ENCODE peak calls at places on chromosomes 16 and 17, in six cellular contexts. One of them, this sample, is unnamed. For H3K4me1, the result is how much of the 10 kb centered on the place peaks cover.

GRCh38 chr16:67240506-67240905 is 6.8 kb downstream of the FHOD1 start:
- DNase-seq in cardiac muscle cell: no peak
- DNase-seq in left ventricle myocardium inferior: no peak
- DNase-seq in K562: no peak
- DNase-seq in IMR-90: peak
- DNase-seq in PC-3: peak
- DNase-seq in this sample: no peak

GRCh38 chr16:64012166-64012565 is 1109.7 kb downstream of the CDH11 start:
- DNase-seq in PC-3: no peak
- DNase-seq in cardiac muscle cell: no peak
- DNase-seq in left ventricle myocardium inferior: no peak
- DNase-seq in K562: no peak
- DNase-seq in IMR-90: no peak
- DNase-seq in this sample: no peak

GRCh38 chr17:82698974-82699442 is 510 bp upstream of the RAB40B start:
- DNase-seq in PC-3: no peak
- DNase-seq in K562: no peak
- DNase-seq in IMR-90: no peak
- DNase-seq in left ventricle myocardium inferior: no peak
- DNase-seq in cardiac muscle cell: no peak
- DNase-seq in this sample: no peak

GRCh38 chr16:51538707-51539604 is 387.9 kb upstream of the SALL1 start:
- DNase-seq in PC-3: peak
- DNase-seq in left ventricle myocardium inferior: no peak
- DNase-seq in K562: no peak
- DNase-seq in IMR-90: peak
- DNase-seq in cardiac muscle cell: no peak
- DNase-seq in this sample: no peak

GRCh38 chr16:78957328-78958100 is 643.0 kb downstream of the MAF start:
- DNase-seq in PC-3: no peak
- DNase-seq in IMR-90: no peak
- DNase-seq in left ventricle myocardium inferior: no peak
- DNase-seq in K562: no peak
- DNase-seq in cardiac muscle cell: no peak
- DNase-seq in this sample: no peak

GRCh38 chr16:30430428-30430970 is 669 bp upstream of the DCTPP1 start:
- DNase-seq in left ventricle myocardium inferior: peak
- DNase-seq in cardiac muscle cell: no peak
- DNase-seq in PC-3: no peak
- DNase-seq in K562: peak
- DNase-seq in IMR-90: no peak
- DNase-seq in this sample: no peak

GRCh38 chr17:48996696-48997102 is 486 bp upstream of the IGF2BP1 start:
- DNase-seq in IMR-90: no peak
- DNase-seq in PC-3: no peak
- DNase-seq in K562: peak
- DNase-seq in left ventricle myocardium inferior: no peak
- DNase-seq in cardiac muscle cell: no peak
- DNase-seq in this sample: no peak

GRCh38 chr17:16027708-16028584 is 28.3 kb downstream of the TTC19 start:
- DNase-seq in left ventricle myocardium inferior: no peak
- DNase-seq in IMR-90: peak
- DNase-seq in K562: peak
- DNase-seq in cardiac muscle cell: no peak
- DNase-seq in PC-3: peak
- DNase-seq in this sample: no peak

GRCh38 chr17:83064732-83065659 is 14.4 kb upstream of the METRNL start:
- DNase-seq in left ventricle myocardium inferior: peak
- DNase-seq in PC-3: peak
- DNase-seq in cardiac muscle cell: no peak
- DNase-seq in IMR-90: no peak
- DNase-seq in K562: no peak
- DNase-seq in this sample: peak

GRCh38 chr16:48511071-48511540 is 98.9 kb downstream of the N4BP1 start:
- DNase-seq in IMR-90: peak
- DNase-seq in cardiac muscle cell: no peak
- DNase-seq in PC-3: no peak
- DNase-seq in K562: no peak
- DNase-seq in left ventricle myocardium inferior: no peak
- DNase-seq in this sample: no peak

GRCh38 chr17:79843475-79843916 is 4.3 kb upstream of the CBX4 start:
- DNase-seq in cardiac muscle cell: no peak
- DNase-seq in PC-3: no peak
- DNase-seq in left ventricle myocardium inferior: no peak
- DNase-seq in K562: no peak
- DNase-seq in IMR-90: no peak
- DNase-seq in this sample: peak

GRCh38 chr16:83898463-83899271 is at the start of gene MLYCD:
- DNase-seq in cardiac muscle cell: peak
- DNase-seq in IMR-90: peak
- DNase-seq in K562: peak
- DNase-seq in PC-3: peak
- DNase-seq in left ventricle myocardium inferior: peak
- DNase-seq in this sample: peak

GRCh38 chr17:2563061-2563460 is 30.4 kb upstream of the PAFAH1B1 start:
- DNase-seq in cardiac muscle cell: no peak
- DNase-seq in IMR-90: no peak
- DNase-seq in left ventricle myocardium inferior: no peak
- DNase-seq in K562: no peak
- DNase-seq in PC-3: no peak
- DNase-seq in this sample: no peak

GRCh38 chr17:53792451-53792850 is 30.3 kb upstream of the KIF2B start:
- DNase-seq in left ventricle myocardium inferior: no peak
- DNase-seq in K562: no peak
- DNase-seq in IMR-90: no peak
- DNase-seq in cardiac muscle cell: no peak
- DNase-seq in PC-3: no peak
- DNase-seq in this sample: no peak

GRCh38 chr16:3051489-3051888 is 5.1 kb downstream of the MMP25 start:
- DNase-seq in left ventricle myocardium inferior: no peak
- DNase-seq in cardiac muscle cell: no peak
- DNase-seq in K562: no peak
- DNase-seq in PC-3: no peak
- DNase-seq in IMR-90: no peak
- DNase-seq in this sample: no peak

GRCh38 chr17:35104844-35105450 is 14.7 kb downstream of the RAD51D start:
- DNase-seq in cardiac muscle cell: no peak
- DNase-seq in PC-3: no peak
- DNase-seq in IMR-90: no peak
- DNase-seq in K562: no peak
- DNase-seq in left ventricle myocardium inferior: no peak
- DNase-seq in this sample: no peak

GRCh38 chr17:900336-900735 is 79.2 kb downstream of the NXN start:
- DNase-seq in left ventricle myocardium inferior: no peak
- DNase-seq in cardiac muscle cell: no peak
- DNase-seq in K562: no peak
- DNase-seq in IMR-90: no peak
- DNase-seq in PC-3: no peak
- DNase-seq in this sample: no peak

GRCh38 chr17:82065638-82066303 is at the start of gene DUS1L:
- DNase-seq in PC-3: peak
- DNase-seq in left ventricle myocardium inferior: peak
- DNase-seq in IMR-90: peak
- DNase-seq in K562: peak
- DNase-seq in cardiac muscle cell: peak
- DNase-seq in this sample: peak

GRCh38 chr17:44354582-44355309 is 8.9 kb downstream of the FAM171A2 start:
- DNase-seq in left ventricle myocardium inferior: peak
- DNase-seq in IMR-90: no peak
- DNase-seq in cardiac muscle cell: peak
- DNase-seq in PC-3: no peak
- DNase-seq in K562: no peak
- DNase-seq in this sample: peak

GRCh38 chr17:76408037-76408849 is 23.8 kb downstream of the SPHK1 start:
- DNase-seq in PC-3: peak
- DNase-seq in cardiac muscle cell: peak
- DNase-seq in K562: peak
- DNase-seq in left ventricle myocardium inferior: no peak
- DNase-seq in IMR-90: peak
- DNase-seq in this sample: peak

GRCh38 chr16:27359051-27359450 is 42.9 kb upstream of the IL21R start:
- DNase-seq in PC-3: no peak
- DNase-seq in K562: no peak
- DNase-seq in cardiac muscle cell: no peak
- DNase-seq in left ventricle myocardium inferior: no peak
- DNase-seq in IMR-90: no peak
- DNase-seq in this sample: no peak

GRCh38 chr16:56269276-56269675 is 78.0 kb downstream of the GNAO1 start:
- DNase-seq in IMR-90: no peak
- DNase-seq in PC-3: no peak
- DNase-seq in cardiac muscle cell: no peak
- DNase-seq in K562: no peak
- DNase-seq in left ventricle myocardium inferior: no peak
- DNase-seq in this sample: no peak

GRCh38 chr16:56267888-56268287 is 76.6 kb downstream of the GNAO1 start:
- DNase-seq in IMR-90: no peak
- DNase-seq in left ventricle myocardium inferior: no peak
- DNase-seq in cardiac muscle cell: no peak
- DNase-seq in K562: no peak
- DNase-seq in PC-3: no peak
- DNase-seq in this sample: no peak

GRCh38 chr16:56270828-56271227 is 79.5 kb downstream of the GNAO1 start:
- DNase-seq in left ventricle myocardium inferior: no peak
- DNase-seq in IMR-90: no peak
- DNase-seq in PC-3: no peak
- DNase-seq in cardiac muscle cell: no peak
- DNase-seq in K562: no peak
- DNase-seq in this sample: no peak

GRCh38 chr16:56268799-56269198 is 77.5 kb downstream of the GNAO1 start:
- DNase-seq in left ventricle myocardium inferior: no peak
- DNase-seq in PC-3: no peak
- DNase-seq in K562: no peak
- DNase-seq in cardiac muscle cell: no peak
- DNase-seq in IMR-90: no peak
- DNase-seq in this sample: no peak

DNA sequence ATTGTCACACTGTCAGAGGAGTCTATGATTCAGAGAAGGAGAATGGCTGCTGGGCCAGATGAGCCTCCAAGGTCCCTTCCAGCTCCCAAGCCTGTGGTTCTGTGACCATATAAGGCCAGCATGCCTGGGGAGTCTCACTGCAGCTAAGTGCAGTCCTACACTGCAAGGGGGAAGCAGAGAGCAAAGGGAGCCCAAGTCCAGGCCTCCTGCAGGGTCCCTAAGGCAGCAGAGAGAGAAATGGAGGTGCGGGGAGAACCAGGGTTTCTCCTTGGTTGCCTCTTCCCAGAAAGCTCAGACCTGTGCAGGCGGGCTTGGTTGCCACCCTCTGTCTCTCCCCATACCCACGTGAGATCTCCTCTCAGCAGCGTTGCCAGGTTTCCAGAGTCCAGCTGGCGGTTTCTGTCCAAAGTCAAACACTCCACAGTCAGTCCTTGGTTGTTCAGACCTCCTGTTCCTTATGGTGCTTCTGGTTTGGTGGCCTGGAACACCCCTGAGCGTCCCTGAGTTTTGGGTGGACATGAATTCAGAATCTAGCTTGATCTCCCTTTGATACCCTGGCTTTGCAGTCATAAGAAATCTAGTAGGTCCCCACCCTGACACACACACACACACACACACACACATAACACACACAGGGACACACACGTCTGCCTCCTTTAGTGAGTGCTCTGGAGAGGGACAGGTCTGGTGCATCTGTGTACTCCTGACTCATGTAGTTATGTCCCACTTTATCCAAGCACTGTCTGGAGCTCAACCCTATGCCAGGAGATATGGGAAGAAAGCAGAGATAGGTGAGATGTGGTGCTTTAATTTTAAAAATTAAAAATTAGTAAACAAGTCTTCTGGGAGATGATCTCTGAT is 78.8 kb downstream of the GNAO1 start:
- DNase-seq in cardiac muscle cell: peak
- DNase-seq in IMR-90: peak
- DNase-seq in K562: peak
- DNase-seq in PC-3: no peak
- DNase-seq in left ventricle myocardium inferior: no peak
- DNase-seq in this sample: peak
- H3K27ac ChIP-seq in cardiac muscle cell: peak
- H3K27ac ChIP-seq in IMR-90: peak
- H3K27ac ChIP-seq in K562: no peak
- H3K27ac ChIP-seq in PC-3: no peak
- H3K27ac ChIP-seq in left ventricle myocardium inferior: peak
- H3K27ac ChIP-seq in this sample: peak

GRCh38 chr17:7468814-7469438 is 10.5 kb downstream of the ZBTB4 start:
- DNase-seq in IMR-90: no peak
- DNase-seq in K562: no peak
- DNase-seq in PC-3: no peak
- DNase-seq in cardiac muscle cell: no peak
- DNase-seq in left ventricle myocardium inferior: no peak
- DNase-seq in this sample: peak
- H3K4me1 ChIP-seq in IMR-90: under half
- H3K4me1 ChIP-seq in K562: under half
- H3K4me1 ChIP-seq in PC-3: under half
- H3K4me1 ChIP-seq in cardiac muscle cell: under half
- H3K4me1 ChIP-seq in left ventricle myocardium inferior: half or more
- H3K4me1 ChIP-seq in this sample: under half

DNA sequence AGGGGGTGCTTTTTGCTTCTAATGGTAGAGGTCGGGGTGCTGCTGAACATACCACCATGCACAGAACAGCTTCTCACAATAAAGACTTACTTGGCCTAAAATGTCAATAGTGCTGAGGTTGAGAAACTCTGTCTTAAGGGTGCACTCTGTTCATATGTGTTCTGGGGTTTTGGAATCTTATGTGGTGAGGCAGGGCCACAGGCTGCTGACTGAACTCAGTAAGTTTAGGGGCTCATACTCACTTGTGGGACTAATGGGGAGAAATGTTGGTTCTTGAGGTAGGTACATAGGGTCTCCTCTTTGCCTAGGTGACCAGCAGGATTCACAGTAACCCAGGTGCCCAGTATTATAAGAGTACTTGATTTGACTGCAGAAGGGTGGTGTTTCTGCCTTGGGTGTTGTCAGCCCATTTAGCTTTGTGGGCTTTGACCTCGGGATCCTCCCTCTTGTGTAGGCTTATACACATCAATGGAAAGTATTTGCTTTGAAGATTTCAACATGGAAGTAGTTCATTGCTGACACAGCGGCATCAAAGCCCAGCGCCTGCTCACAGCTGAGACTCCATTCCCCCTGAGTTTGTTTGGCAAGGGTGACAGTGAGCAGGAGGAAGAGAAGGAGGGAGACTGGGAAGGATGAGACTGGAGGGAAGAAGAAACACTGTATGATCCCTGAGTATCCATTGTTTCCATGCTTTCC is 17.2 kb downstream of the SLC7A6 start:
- DNase-seq in cardiac muscle cell: no peak
- DNase-seq in PC-3: no peak
- DNase-seq in K562: no peak
- DNase-seq in IMR-90: no peak
- DNase-seq in left ventricle myocardium inferior: no peak
- DNase-seq in this sample: no peak
- H3K4me3 ChIP-seq in cardiac muscle cell: no peak
- H3K4me3 ChIP-seq in PC-3: no peak
- H3K4me3 ChIP-seq in K562: no peak
- H3K4me3 ChIP-seq in IMR-90: no peak
- H3K4me3 ChIP-seq in left ventricle myocardium inferior: no peak
- H3K4me3 ChIP-seq in this sample: no peak

DNA sequence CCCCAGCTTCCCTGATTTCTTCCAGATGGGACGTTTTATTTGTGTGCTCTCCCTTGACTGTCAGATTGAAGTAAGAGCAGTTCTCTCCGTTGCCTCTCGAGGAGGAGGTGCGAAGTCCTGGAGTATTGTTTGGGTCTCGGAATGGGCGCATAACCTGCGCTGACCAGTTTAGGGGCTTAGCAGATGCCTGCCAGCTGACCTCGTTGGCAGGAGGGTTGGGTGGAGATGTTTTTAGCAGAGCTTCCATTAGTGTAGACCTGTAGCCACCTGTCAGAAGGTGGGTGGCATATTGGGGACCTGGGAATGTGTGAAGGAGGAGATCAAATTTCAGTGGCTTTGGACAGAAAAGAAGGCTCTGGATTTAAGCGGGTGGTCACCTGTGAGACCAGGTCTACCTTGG is 3.6 kb downstream of the RASD1 start:
- DNase-seq in IMR-90: no peak
- DNase-seq in cardiac muscle cell: no peak
- DNase-seq in K562: no peak
- DNase-seq in left ventricle myocardium inferior: no peak
- DNase-seq in PC-3: no peak
- DNase-seq in this sample: no peak
- H3K27ac ChIP-seq in IMR-90: no peak
- H3K27ac ChIP-seq in cardiac muscle cell: no peak
- H3K27ac ChIP-seq in K562: no peak
- H3K27ac ChIP-seq in left ventricle myocardium inferior: peak
- H3K27ac ChIP-seq in PC-3: no peak
- H3K27ac ChIP-seq in this sample: peak